ENCODE peak calls at places on chromosomes 13 and 19, in seven cellular contexts. One of them, this sample, is unnamed.

GRCh38 chr13:95234242-95234641 is 67.0 kb downstream of the ABCC4 start:
- DNase-seq in pancreas: no peak
- DNase-seq in SK-MEL-5: no peak
- DNase-seq in epithelial cell of esophagus: no peak
- DNase-seq in type B pancreatic cell: no peak
- DNase-seq in anterior cingulate cortex: no peak
- DNase-seq in kidney tubule cell: no peak
- DNase-seq in this sample: no peak

GRCh38 chr13:32195713-32196112 is 119.5 kb downstream of the ZAR1L start:
- DNase-seq in pancreas: no peak
- DNase-seq in SK-MEL-5: no peak
- DNase-seq in epithelial cell of esophagus: no peak
- DNase-seq in type B pancreatic cell: no peak
- DNase-seq in anterior cingulate cortex: no peak
- DNase-seq in kidney tubule cell: no peak
- DNase-seq in this sample: no peak

GRCh38 chr13:33110713-33111413 is 94.6 kb downstream of the KL start:
- DNase-seq in pancreas: no peak
- DNase-seq in SK-MEL-5: no peak
- DNase-seq in epithelial cell of esophagus: no peak
- DNase-seq in type B pancreatic cell: no peak
- DNase-seq in anterior cingulate cortex: no peak
- DNase-seq in kidney tubule cell: no peak
- DNase-seq in this sample: no peak

GRCh38 chr19:33296473-33297060 is 5.8 kb downstream of the CEBPA start:
- DNase-seq in pancreas: no peak
- DNase-seq in SK-MEL-5: no peak
- DNase-seq in epithelial cell of esophagus: no peak
- DNase-seq in type B pancreatic cell: no peak
- DNase-seq in anterior cingulate cortex: no peak
- DNase-seq in kidney tubule cell: no peak
- DNase-seq in this sample: no peak

GRCh38 chr13:52104624-52105023 is 24.2 kb downstream of the NEK5 start:
- DNase-seq in pancreas: no peak
- DNase-seq in SK-MEL-5: no peak
- DNase-seq in epithelial cell of esophagus: peak; percentile 52
- DNase-seq in type B pancreatic cell: no peak
- DNase-seq in anterior cingulate cortex: no peak
- DNase-seq in kidney tubule cell: peak; percentile 12
- DNase-seq in this sample: no peak

GRCh38 chr13:47112900-47113299 is 216.0 kb upstream of the HTR2A start:
- DNase-seq in pancreas: no peak
- DNase-seq in SK-MEL-5: no peak
- DNase-seq in epithelial cell of esophagus: no peak
- DNase-seq in type B pancreatic cell: no peak
- DNase-seq in anterior cingulate cortex: no peak
- DNase-seq in kidney tubule cell: no peak
- DNase-seq in this sample: no peak

GRCh38 chr13:50412046-50412617 is 396.9 kb downstream of the KCNRG start:
- DNase-seq in pancreas: no peak
- DNase-seq in SK-MEL-5: no peak
- DNase-seq in epithelial cell of esophagus: no peak
- DNase-seq in type B pancreatic cell: no peak
- DNase-seq in anterior cingulate cortex: no peak
- DNase-seq in kidney tubule cell: no peak
- DNase-seq in this sample: no peak

GRCh38 chr13:97367427-97367826 is 66.5 kb upstream of the RAP2A start:
- DNase-seq in pancreas: no peak
- DNase-seq in SK-MEL-5: peak; percentile 75
- DNase-seq in epithelial cell of esophagus: peak; percentile 42
- DNase-seq in type B pancreatic cell: no peak
- DNase-seq in anterior cingulate cortex: peak; percentile 14
- DNase-seq in kidney tubule cell: peak; percentile 88
- DNase-seq in this sample: peak; percentile 26

GRCh38 chr13:51520524-51520923 is 63.7 kb upstream of the WDFY2 start:
- DNase-seq in pancreas: no peak
- DNase-seq in SK-MEL-5: no peak
- DNase-seq in epithelial cell of esophagus: peak; percentile 85
- DNase-seq in type B pancreatic cell: no peak
- DNase-seq in anterior cingulate cortex: no peak
- DNase-seq in kidney tubule cell: peak; percentile 50
- DNase-seq in this sample: no peak

GRCh38 chr13:44819245-44819644 is 170.0 kb downstream of the NUFIP1 start:
- DNase-seq in pancreas: no peak
- DNase-seq in SK-MEL-5: peak; percentile 10
- DNase-seq in epithelial cell of esophagus: peak; percentile 81
- DNase-seq in type B pancreatic cell: no peak
- DNase-seq in anterior cingulate cortex: no peak
- DNase-seq in kidney tubule cell: peak; percentile 86
- DNase-seq in this sample: no peak

GRCh38 chr19:13350761-13351160 is 155.5 kb downstream of the CACNA1A start:
- DNase-seq in pancreas: no peak
- DNase-seq in SK-MEL-5: no peak
- DNase-seq in epithelial cell of esophagus: no peak
- DNase-seq in type B pancreatic cell: no peak
- DNase-seq in anterior cingulate cortex: no peak
- DNase-seq in kidney tubule cell: no peak
- DNase-seq in this sample: no peak

GRCh38 chr19:38836438-38837303 is 5.1 kb upstream of the ECH1 start:
- DNase-seq in pancreas: peak; percentile 58
- DNase-seq in SK-MEL-5: no peak
- DNase-seq in epithelial cell of esophagus: peak; percentile 87
- DNase-seq in type B pancreatic cell: no peak
- DNase-seq in anterior cingulate cortex: no peak
- DNase-seq in kidney tubule cell: no peak
- DNase-seq in this sample: no peak

GRCh38 chr13:46172531-46172991 is 9.4 kb downstream of the LCP1 start:
- DNase-seq in pancreas: no peak
- DNase-seq in SK-MEL-5: no peak
- DNase-seq in epithelial cell of esophagus: no peak
- DNase-seq in type B pancreatic cell: no peak
- DNase-seq in anterior cingulate cortex: no peak
- DNase-seq in kidney tubule cell: peak; percentile 44
- DNase-seq in this sample: no peak

GRCh38 chr19:48842744-48843162 is 6.5 kb upstream of the HSD17B14 start:
- DNase-seq in pancreas: no peak
- DNase-seq in SK-MEL-5: peak; percentile 78
- DNase-seq in epithelial cell of esophagus: peak; percentile 53
- DNase-seq in type B pancreatic cell: no peak
- DNase-seq in anterior cingulate cortex: no peak
- DNase-seq in kidney tubule cell: peak; percentile 43
- DNase-seq in this sample: peak; percentile 93

GRCh38 chr19:50817941-50818858 is 5.4 kb downstream of the KLK1 start:
- DNase-seq in pancreas: peak; percentile 96
- DNase-seq in SK-MEL-5: peak; percentile 58
- DNase-seq in epithelial cell of esophagus: peak; percentile 22
- DNase-seq in type B pancreatic cell: no peak
- DNase-seq in anterior cingulate cortex: no peak
- DNase-seq in kidney tubule cell: no peak
- DNase-seq in this sample: peak; percentile 96

GRCh38 chr13:46577656-46578589 is 25.0 kb downstream of the LRCH1 start:
- DNase-seq in pancreas: no peak
- DNase-seq in SK-MEL-5: peak; percentile 55
- DNase-seq in epithelial cell of esophagus: no peak
- DNase-seq in type B pancreatic cell: no peak
- DNase-seq in anterior cingulate cortex: no peak
- DNase-seq in kidney tubule cell: no peak
- DNase-seq in this sample: no peak